ENCODE peak calls at places on chromosomes 1 and 21, in eight cellular contexts. F is A549; P is astrocyte; N is fibroblast of lung; X is vagina; B is right cardiac atrium; T is effector memory CD4-positive, alpha-beta T cell; H is HCT116. G is an unnamed sample.

GRCh38 chr1:96306809-96307208 is 414.8 kb upstream of the PTBP2 start:
- DNase-seq in F (no peak), P (peak), N (peak), X (no peak), B (no peak), T (no peak), H (no peak), G (no peak)

GRCh38 chr1:175890958-175891357 is 147.6 kb upstream of the TNR start:
- DNase-seq in F (no peak), P (no peak), N (no peak), X (peak), B (no peak), T (no peak), H (no peak), G (no peak)

GRCh38 chr1:174788981-174789380 is 210.8 kb upstream of the CACYBP start:
- DNase-seq in F (no peak), P (peak), N (peak), X (no peak), B (no peak), T (no peak), H (no peak), G (no peak)

GRCh38 chr1:39562886-39563285 is 13.7 kb downstream of the PABPC4 start:
- DNase-seq in F (no peak), P (no peak), N (no peak), X (no peak), B (no peak), T (no peak), H (no peak), G (no peak)

GRCh38 chr1:91779603-91780021 is 106.3 kb downstream of the TGFBR3 start:
- DNase-seq in F (no peak), P (no peak), N (no peak), X (peak), B (no peak), T (no peak), H (no peak), G (no peak)

GRCh38 chr1:112263464-112263863 is 132.6 kb upstream of the CTTNBP2NL start:
- DNase-seq in F (peak), P (peak), N (peak), X (no peak), B (no peak), T (no peak), H (no peak), G (no peak)

GRCh38 chr1:98870959-98871903 is 133.4 kb downstream of the PLPPR5 start:
- DNase-seq in F (no peak), P (peak), N (peak), X (no peak), B (no peak), T (peak), H (no peak), G (no peak)

GRCh38 chr1:85579619-85580018 is 942 bp upstream of the CCN1 start:
- DNase-seq in F (peak), P (peak), N (peak), X (peak), B (peak), T (no peak), H (no peak), G (peak)

GRCh38 chr1:9922342-9922741 is 12.3 kb upstream of the CTNNBIP1 start:
- DNase-seq in F (no peak), P (no peak), N (no peak), X (no peak), B (no peak), T (no peak), H (no peak), G (no peak)

GRCh38 chr1:160046494-160047115 is 14.8 kb upstream of the PIGM start:
- DNase-seq in F (peak), P (no peak), N (peak), X (peak), B (peak), T (no peak), H (no peak), G (peak)

GRCh38 chr1:90850181-90850924 is 133.3 kb upstream of the BARHL2 start:
- DNase-seq in F (peak), P (no peak), N (peak), X (no peak), B (peak), T (no peak), H (no peak), G (peak)

GRCh38 chr1:42639116-42639515 is 19.1 kb upstream of the PPIH start:
- DNase-seq in F (no peak), P (peak), N (peak), X (no peak), B (no peak), T (no peak), H (no peak), G (no peak)

GRCh38 chr1:97943354-97943753 is 22.5 kb upstream of the DPYD start:
- DNase-seq in F (no peak), P (peak), N (peak), X (no peak), B (peak), T (no peak), H (no peak), G (no peak)

GRCh38 chr1:51956528-51957509 is 33.7 kb downstream of the RAB3B start:
- DNase-seq in F (no peak), P (peak), N (peak), X (no peak), B (no peak), T (no peak), H (peak), G (no peak)

DNA sequence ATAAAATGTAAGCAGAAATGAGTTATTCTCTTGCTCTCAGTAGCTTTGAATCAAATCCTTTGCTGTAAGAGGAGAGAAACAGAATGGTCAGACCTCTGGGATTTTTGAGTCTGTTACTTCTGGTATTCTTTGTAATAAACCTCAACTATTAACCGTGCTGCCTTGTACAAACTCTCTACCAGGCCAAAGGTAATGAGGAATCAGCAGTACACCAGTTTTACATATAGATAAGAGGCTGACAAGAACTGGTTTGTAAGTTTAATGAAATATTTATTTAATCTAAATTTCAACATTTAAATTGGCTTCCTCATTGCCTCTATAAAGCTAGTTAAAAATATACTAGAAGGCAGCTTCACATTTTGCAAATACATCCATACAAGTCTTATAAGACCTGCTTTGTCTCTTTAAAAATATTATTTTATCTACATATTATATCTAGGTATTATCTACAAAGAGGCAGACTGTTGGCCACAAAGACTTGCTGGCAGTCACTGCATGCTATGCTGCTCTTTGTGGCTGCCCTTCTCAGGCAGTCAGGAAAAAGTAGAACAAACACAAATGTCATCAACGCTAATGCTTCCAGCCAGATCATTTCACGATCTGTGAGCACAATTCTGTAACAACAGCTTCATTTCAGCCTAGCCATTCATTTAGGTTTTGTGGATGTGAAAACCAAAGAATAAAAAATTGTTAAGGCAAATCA is 173.0 kb downstream of the GABPA start:
- DNase-seq in F (no peak), P (no peak), N (peak), X (no peak), B (no peak), T (no peak), H (no peak), G (no peak)
- H3K27ac ChIP-seq in F (no peak), P (no peak), N (no peak), X (no peak), B (no peak), T (no peak), H (no peak), G (no peak)

DNA sequence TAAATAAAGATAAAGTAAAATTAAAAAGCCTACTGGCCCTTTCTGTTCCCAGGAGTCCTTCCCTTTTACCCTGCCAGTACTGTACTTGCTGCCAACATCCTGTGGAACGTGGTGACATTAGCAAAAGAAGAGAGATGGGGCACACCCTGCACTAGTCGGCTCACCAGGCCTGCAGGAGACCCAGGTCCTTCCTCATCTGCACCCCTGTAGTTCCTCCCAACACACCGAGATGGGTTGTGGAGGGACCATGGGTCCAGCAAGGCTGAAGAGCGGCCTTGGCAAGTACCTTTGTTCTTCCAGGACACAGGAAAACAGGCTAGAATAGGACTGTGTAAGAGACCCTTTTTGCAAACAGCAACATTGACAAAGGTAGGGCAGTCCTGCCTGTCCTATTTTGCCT is 98.7 kb upstream of the TMPRSS2 start:
- DNase-seq in F (no peak), P (no peak), N (no peak), X (no peak), B (no peak), T (no peak), H (no peak), G (no peak)
- H3K27ac ChIP-seq in F (no peak), P (no peak), N (no peak), X (no peak), B (no peak), T (no peak), H (no peak), G (no peak)

GRCh38 chr1:2520206-2520605 is 6.2 kb downstream of the PANK4 start:
- DNase-seq in F (no peak), P (no peak), N (no peak), X (no peak), B (no peak), T (no peak), H (no peak), G (no peak)

GRCh38 chr1:2519729-2520128 is 6.7 kb downstream of the PANK4 start:
- DNase-seq in F (no peak), P (no peak), N (no peak), X (no peak), B (no peak), T (no peak), H (no peak), G (no peak)

GRCh38 chr1:2518528-2518927 is 7.9 kb downstream of the PANK4 start:
- DNase-seq in F (no peak), P (no peak), N (no peak), X (no peak), B (no peak), T (no peak), H (no peak), G (no peak)

GRCh38 chr1:2517966-2518365 is 8.4 kb downstream of the PANK4 start:
- DNase-seq in F (no peak), P (no peak), N (no peak), X (no peak), B (no peak), T (no peak), H (no peak), G (no peak)

DNA sequence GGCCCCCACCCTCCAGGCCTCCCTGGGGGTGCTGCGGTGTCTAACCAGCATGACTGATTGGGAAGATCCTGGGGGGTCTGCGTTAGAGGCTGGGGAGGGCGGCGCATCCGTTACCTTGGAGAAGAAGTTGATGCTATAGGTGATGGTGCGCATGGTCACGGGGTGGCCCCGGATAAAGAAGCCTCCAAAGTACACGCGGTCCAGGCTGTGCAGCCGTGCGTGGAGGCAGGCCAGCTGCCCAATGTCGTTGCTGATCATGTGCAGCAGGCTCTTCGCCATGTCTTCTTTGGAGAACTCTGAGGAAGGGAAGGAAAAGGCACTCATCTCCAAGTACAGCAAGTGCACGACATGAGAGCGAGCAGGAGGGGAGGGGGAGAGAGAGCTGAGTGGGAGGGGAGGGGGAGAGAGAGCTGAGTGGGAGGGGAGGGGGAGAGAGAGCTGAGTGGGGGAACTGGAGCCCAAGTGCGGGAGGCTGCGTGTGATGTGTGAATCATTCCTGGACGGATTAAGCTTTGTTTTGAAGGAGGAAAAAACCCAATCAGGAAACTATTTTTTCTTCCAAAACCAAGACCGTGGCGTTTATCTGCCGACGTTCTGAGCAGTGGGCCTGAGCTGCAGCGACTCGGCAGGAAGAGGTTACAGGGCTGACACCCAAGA is 7.2 kb downstream of the PANK4 start:
- DNase-seq in F (no peak), P (no peak), N (no peak), X (no peak), B (no peak), T (no peak), H (no peak), G (no peak)
- H3K27ac ChIP-seq in F (no peak), P (no peak), N (no peak), X (no peak), B (no peak), T (no peak), H (no peak), G (no peak)

DNA sequence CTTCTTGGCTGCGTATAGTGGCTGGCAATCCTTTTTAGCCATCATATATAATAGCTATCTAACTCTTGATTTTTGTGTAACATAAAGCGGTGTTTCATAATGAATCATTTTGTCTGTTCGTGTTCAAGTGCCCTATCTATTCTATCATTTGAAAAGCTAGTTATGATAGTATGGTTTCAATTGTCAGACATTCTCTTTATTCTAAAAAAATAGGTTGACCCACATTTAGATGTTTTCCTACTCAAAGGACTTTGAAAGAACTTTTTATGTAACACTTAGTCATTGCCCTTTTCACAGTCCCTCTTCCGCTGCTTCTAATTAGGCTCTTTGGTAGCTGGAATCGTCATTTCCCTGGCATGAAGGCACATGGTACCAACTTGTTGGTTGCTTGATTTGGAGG is 272.2 kb upstream of the B3GALT2 start:
- DNase-seq in F (no peak), P (peak), N (peak), X (no peak), B (no peak), T (peak), H (no peak), G (no peak)
- H3K27ac ChIP-seq in F (no peak), P (no peak), N (no peak), X (no peak), B (no peak), T (peak), H (no peak), G (no peak)

GRCh38 chr1:209747580-209748262 is 8.1 kb upstream of the TRAF3IP3 start:
- DNase-seq in F (peak), P (peak), N (peak), X (no peak), B (peak), T (peak), H (peak), G (peak)

GRCh38 chr1:209746469-209747269 is 9.2 kb upstream of the TRAF3IP3 start:
- DNase-seq in F (no peak), P (no peak), N (no peak), X (no peak), B (no peak), T (no peak), H (no peak), G (no peak)

GRCh38 chr1:209749660-209750059 is 6.2 kb upstream of the TRAF3IP3 start:
- DNase-seq in F (no peak), P (no peak), N (no peak), X (no peak), B (no peak), T (no peak), H (no peak), G (no peak)

GRCh38 chr1:209751627-209752231 is 4.1 kb upstream of the TRAF3IP3 start:
- DNase-seq in F (no peak), P (no peak), N (no peak), X (no peak), B (no peak), T (no peak), H (no peak), G (no peak)

GRCh38 chr1:209748620-209749019 is 7.2 kb upstream of the TRAF3IP3 start:
- DNase-seq in F (no peak), P (no peak), N (no peak), X (no peak), B (no peak), T (no peak), H (no peak), G (no peak)
- H3K27ac ChIP-seq in F (no peak), P (no peak), N (no peak), X (no peak), B (no peak), T (no peak), H (no peak), G (no peak)

GRCh38 chr1:18282851-18283600 is 175.4 kb downstream of the IGSF21 start:
- DNase-seq in F (no peak), P (no peak), N (no peak), X (no peak), B (no peak), T (no peak), H (no peak), G (no peak)
- H3K27ac ChIP-seq in F (no peak), P (no peak), N (no peak), X (no peak), B (no peak), T (no peak), H (no peak), G (no peak)

DNA sequence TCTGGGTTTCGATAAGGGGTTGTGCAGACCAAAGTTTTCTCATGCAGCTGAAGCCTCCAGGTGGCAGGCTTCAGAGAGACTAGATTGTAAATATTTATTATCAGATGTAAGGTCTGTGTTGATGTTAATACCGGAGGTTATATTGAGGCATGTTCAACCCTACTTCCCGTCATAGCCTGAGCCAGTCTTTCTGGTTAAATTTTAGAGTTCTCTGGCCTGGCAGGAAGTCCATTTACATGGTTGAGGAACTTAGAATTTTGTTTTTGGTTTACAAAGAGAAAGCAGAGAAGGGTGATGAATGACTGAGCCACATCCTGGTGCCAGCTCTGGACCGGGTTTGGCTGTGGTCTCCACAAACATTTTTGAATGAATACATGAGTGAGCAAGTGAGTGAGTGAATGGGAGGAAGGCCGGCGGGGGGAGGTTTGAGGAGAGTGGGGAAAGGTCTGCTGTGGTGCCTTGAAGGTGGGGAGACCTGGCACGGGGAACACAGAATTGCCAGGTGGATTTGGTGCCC is 218.5 kb downstream of the DISC1 start:
- DNase-seq in F (no peak), P (peak), N (peak), X (no peak), B (peak), T (no peak), H (no peak), G (no peak)
- H3K27ac ChIP-seq in F (no peak), P (no peak), N (no peak), X (no peak), B (peak), T (no peak), H (no peak), G (no peak)

GRCh38 chr1:26112407-26112775 is 767 bp downstream of the PDIK1L start:
- DNase-seq in F (no peak), P (no peak), N (no peak), X (no peak), B (no peak), T (no peak), H (no peak), G (no peak)

GRCh38 chr1:26109229-26110164 is 2.1 kb upstream of the PDIK1L start:
- DNase-seq in F (no peak), P (no peak), N (no peak), X (no peak), B (no peak), T (no peak), H (no peak), G (no peak)

GRCh38 chr1:26114165-26114927 is 2.7 kb downstream of the PDIK1L start:
- DNase-seq in F (no peak), P (no peak), N (no peak), X (no peak), B (no peak), T (no peak), H (no peak), G (no peak)

GRCh38 chr1:26111530-26112406 is at the start of gene PDIK1L:
- DNase-seq in F (peak), P (peak), N (peak), X (peak), B (peak), T (peak), H (peak), G (peak)

GRCh38 chr1:26110731-26111529 is 694 bp upstream of the PDIK1L start:
- DNase-seq in F (peak), P (peak), N (peak), X (peak), B (peak), T (peak), H (peak), G (peak)
- H3K27ac ChIP-seq in F (peak), P (peak), N (peak), X (peak), B (peak), T (peak), H (peak), G (peak)

DNA sequence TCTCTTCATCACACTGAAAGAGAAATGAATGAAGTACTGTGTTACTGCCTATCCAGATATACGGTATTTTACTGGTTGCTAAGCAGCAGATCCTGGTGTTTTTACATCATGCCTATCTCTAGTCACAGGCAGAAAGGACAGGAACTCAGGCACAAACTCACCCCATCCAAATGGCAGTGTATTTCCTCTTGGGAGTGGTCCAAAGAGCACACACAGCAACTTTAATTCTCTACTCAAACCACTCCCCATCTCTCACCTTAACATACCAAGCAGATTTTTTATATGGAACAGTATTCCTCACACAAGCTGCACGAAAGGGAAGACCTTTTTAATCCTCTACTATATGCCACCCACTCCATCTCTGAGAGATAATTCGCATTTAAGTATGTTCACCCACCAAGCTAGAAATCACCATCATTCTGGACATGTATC is 27.3 kb downstream of the EIF4G3 start:
- DNase-seq in F (peak), P (peak), N (peak), X (no peak), B (no peak), T (no peak), H (peak), G (no peak)
- H3K27ac ChIP-seq in F (no peak), P (peak), N (peak), X (peak), B (peak), T (no peak), H (peak), G (no peak)

GRCh38 chr1:151540982-151541377 is 871 bp downstream of the TUFT1 start:
- DNase-seq in F (no peak), P (no peak), N (no peak), X (no peak), B (no peak), T (no peak), H (no peak), G (peak)
- H3K27ac ChIP-seq in F (peak), P (peak), N (no peak), X (peak), B (no peak), T (no peak), H (no peak), G (peak)

G was measured in ovary.